ENCODE peak calls at places on chromosomes 11 and 22, in nine cellular contexts. U is caudate nucleus; M is pons; N is RPMI8226; F is CD4-positive, CD25-positive, alpha-beta regulatory T cell; A is gastrocnemius medialis; O is CD8-positive, alpha-beta T cell; X is retina; P is stimulated activated CD8-positive, alpha-beta memory T cell treated with anti-CD3 and anti-CD28 coated beads, Interleukin-2, amount 100 ng/mL, for 48 hours. Q is an unnamed sample.

GRCh38 chr22:17589810-17590375 is 26.6 kb downstream of the SLC25A18 start:
- DNase-seq in P (no peak), N (no peak), X (no peak), A (no peak), U (no peak), O (no peak), M (no peak), F (no peak), Q (no peak)

GRCh38 chr11:118605116-118605867 is 2.1 kb upstream of the PHLDB1 start:
- DNase-seq in X (no peak), N (no peak), F (no peak), A (peak), O (no peak), U (peak), P (no peak), M (peak), Q (peak)

GRCh38 chr22:38649841-38650522 is 6.2 kb downstream of the FAM227A start:
- DNase-seq in M (no peak), A (no peak), O (no peak), U (no peak), N (no peak), X (no peak), F (no peak), P (no peak), Q (no peak)

GRCh38 chr11:88015170-88015569 is 160.1 kb downstream of the RAB38 start:
- DNase-seq in N (no peak), M (no peak), P (no peak), A (no peak), X (no peak), F (no peak), O (no peak), U (no peak), Q (no peak)

GRCh38 chr11:113316251-113316650 is 1.9 kb downstream of the TTC12 start:
- DNase-seq in X (no peak), U (no peak), A (no peak), M (no peak), O (no peak), N (no peak), P (no peak), F (no peak), Q (no peak)

GRCh38 chr11:8039530-8040260 is 41.3 kb upstream of the TUB start:
- DNase-seq in A (no peak), U (peak), F (no peak), X (no peak), P (no peak), O (no peak), M (no peak), N (no peak), Q (no peak)

GRCh38 chr22:41598081-41598480 is 8.4 kb upstream of the PMM1 start:
- DNase-seq in U (no peak), F (no peak), M (no peak), P (no peak), O (no peak), A (no peak), X (no peak), N (no peak), Q (no peak)

GRCh38 chr22:18060646-18061620 is 16.9 kb upstream of the PEX26 start:
- DNase-seq in N (no peak), X (peak), F (no peak), A (no peak), M (no peak), U (no peak), P (no peak), O (no peak), Q (no peak)

GRCh38 chr11:46380340-46381045 is 976 bp upstream of the MDK start:
- DNase-seq in U (peak), N (peak), A (peak), M (no peak), O (no peak), P (peak), X (peak), F (peak), Q (no peak)

GRCh38 chr22:28441720-28442263 is 237.8 kb downstream of the TTC28 start:
- DNase-seq in F (no peak), O (no peak), N (no peak), U (no peak), P (no peak), X (no peak), A (no peak), M (peak), Q (peak)

GRCh38 chr11:86869966-86870570 is 69.7 kb downstream of the PRSS23 start:
- DNase-seq in F (peak), P (peak), A (peak), O (no peak), X (peak), N (peak), U (peak), M (peak), Q (peak)

GRCh38 chr11:120392791-120393190 is 56.6 kb downstream of the ARHGEF12 start:
- DNase-seq in A (no peak), X (no peak), F (no peak), O (no peak), P (no peak), N (no peak), M (no peak), U (no peak), Q (no peak)

GRCh38 chr22:44837481-44837880 is 85.1 kb downstream of the ARHGAP8 start:
- DNase-seq in U (no peak), O (no peak), A (no peak), X (no peak), F (no peak), P (no peak), M (no peak), N (no peak), Q (no peak)

GRCh38 chr11:88231894-88232482 is 56.7 kb upstream of the RAB38 start:
- DNase-seq in A (no peak), M (no peak), O (no peak), U (no peak), P (no peak), X (peak), N (peak), F (peak), Q (no peak)

GRCh38 chr11:17036666-17037658 is 22.7 kb upstream of the PLEKHA7 start:
- DNase-seq in F (peak), A (no peak), O (no peak), X (no peak), U (no peak), N (no peak), M (no peak), P (no peak), Q (no peak)

GRCh38 chr11:69656536-69657455 is 15.8 kb downstream of the CCND1 start:
- DNase-seq in M (no peak), U (no peak), O (no peak), A (peak), P (no peak), N (no peak), F (no peak), X (no peak), Q (no peak)

GRCh38 chr11:34521265-34521664 is 7.7 kb upstream of the ELF5 start:
- DNase-seq in A (no peak), U (no peak), F (no peak), X (no peak), M (no peak), N (no peak), O (no peak), P (no peak), Q (no peak)

GRCh38 chr11:70650075-70650909 is 252.0 kb downstream of the CTTN start:
- DNase-seq in U (peak), N (peak), X (peak), O (no peak), M (peak), A (no peak), F (peak), P (peak), Q (peak)

GRCh38 chr22:41308054-41308453 is 6.7 kb downstream of the ZC3H7B start:
- DNase-seq in M (no peak), N (no peak), U (peak), P (no peak), F (no peak), X (no peak), O (no peak), A (peak), Q (no peak)

Q was measured in midbrain.